ENCODE peak calls at places on chromosomes 4 and X, in ten cellular contexts. Z, J, T, V, H, R, K, D, S and P are unnamed samples. For H3K4me1, the result is how much of the 10 kb centered on the place peaks cover.

GRCh38 chr4:157225096-157225495 is 4.6 kb downstream of the GRIA2 start:
- DNase-seq in K (no peak), J (no peak), R (no peak), V (no peak), H (no peak), Z (no peak), T (no peak), D (no peak), S (no peak), P (no peak)

GRCh38 chr4:153347117-153347516 is 2.6 kb downstream of the MND1 start:
- DNase-seq in S (no peak), V (no peak), K (no peak), Z (no peak), T (no peak), J (no peak), H (no peak), D (no peak), R (no peak), P (no peak)

GRCh38 chrX:8235026-8235425 is 64.0 kb upstream of the VCX2 start:
- DNase-seq in J (no peak), H (no peak), K (no peak), V (no peak), S (no peak), D (no peak), T (no peak), Z (no peak), R (no peak), P (no peak)

GRCh38 chr4:2350982-2351381 is 67.5 kb downstream of the ZFYVE28 start:
- DNase-seq in D (no peak), T (peak), H (no peak), Z (no peak), J (no peak), K (no peak), R (no peak), S (peak), V (peak), P (peak)

GRCh38 chrX:118058924-118059323 is 57.7 kb downstream of the KLHL13 start:
- DNase-seq in K (no peak), Z (no peak), S (no peak), V (no peak), D (no peak), J (no peak), H (no peak), T (no peak), R (no peak), P (no peak)

GRCh38 chr4:21780158-21780557 is 168.4 kb downstream of the KCNIP4 start:
- DNase-seq in Z (no peak), H (no peak), S (no peak), J (no peak), T (no peak), R (no peak), D (no peak), K (no peak), V (no peak), P (no peak)

GRCh38 chrX:2500091-2500680 is 590 bp downstream of the DHRSX start:
- DNase-seq in K (peak), T (peak), S (no peak), D (peak), V (peak), J (no peak), Z (peak), R (no peak), H (peak), P (no peak)

GRCh38 chr4:14834382-14834781 is 167.9 kb upstream of the CPEB2 start:
- DNase-seq in T (no peak), K (no peak), V (no peak), S (no peak), D (no peak), Z (no peak), R (no peak), J (no peak), H (no peak), P (no peak)

GRCh38 chr4:1243451-1244080 is 5.4 kb downstream of the CTBP1 start:
- DNase-seq in D (peak), Z (peak), T (peak), K (no peak), V (peak), J (no peak), S (peak), H (no peak), R (no peak), P (peak)

GRCh38 chr4:159227984-159228383 is 125.1 kb downstream of the RAPGEF2 start:
- DNase-seq in H (peak), V (no peak), D (no peak), S (peak), K (peak), Z (peak), J (no peak), R (no peak), T (peak), P (peak)

GRCh38 chr4:531721-532565 is 32.9 kb downstream of the PIGG start:
- DNase-seq in R (no peak), V (no peak), T (no peak), S (no peak), Z (no peak), H (no peak), K (no peak), J (no peak), D (no peak), P (no peak)

GRCh38 chrX:99857455-99857854 is 552.6 kb downstream of the PCDH19 start:
- DNase-seq in K (no peak), R (no peak), Z (peak), S (no peak), D (no peak), V (no peak), J (no peak), T (no peak), H (no peak), P (no peak)

GRCh38 chr4:59258002-59258401 is 1942.1 kb upstream of the ADGRL3 start:
- DNase-seq in D (no peak), K (no peak), R (no peak), T (no peak), J (no peak), H (no peak), V (no peak), S (no peak), Z (no peak), P (no peak)

GRCh38 chr4:145716200-145716599 is 36.3 kb downstream of the C4orf51 start:
- DNase-seq in J (no peak), D (no peak), S (no peak), Z (no peak), R (no peak), T (no peak), K (no peak), V (no peak), H (no peak), P (no peak)

GRCh38 chr4:25129926-25130325 is 30.3 kb downstream of the SEPSECS start:
- DNase-seq in Z (no peak), R (no peak), K (no peak), S (no peak), H (no peak), J (no peak), V (no peak), D (no peak), T (no peak), P (no peak)

GRCh38 chr4:67580577-67580976 is 22.1 kb downstream of the STAP1 start:
- DNase-seq in S (no peak), Z (no peak), D (no peak), R (no peak), J (no peak), K (no peak), V (no peak), H (no peak), T (no peak), P (no peak)

GRCh38 chrX:310621-311155 is 7.9 kb downstream of the GTPBP6 start:
- DNase-seq in T (no peak), Z (peak), J (no peak), K (no peak), H (no peak), R (no peak), D (no peak), V (no peak), S (peak), P (peak)

GRCh38 chr4:82402196-82402775 is 28.0 kb downstream of the HNRNPDL start:
- DNase-seq in T (no peak), D (no peak), K (no peak), H (no peak), Z (no peak), R (peak), J (no peak), V (no peak), S (no peak), P (no peak)

GRCh38 chr4:521636-522330 is 22.8 kb downstream of the PIGG start:
- DNase-seq in S (no peak), D (no peak), J (no peak), K (no peak), T (no peak), H (no peak), R (no peak), V (no peak), Z (no peak), P (no peak)

GRCh38 chr4:177190995-177191568 is 118.6 kb upstream of the NEIL3 start:
- DNase-seq in Z (no peak), T (no peak), S (no peak), V (no peak), D (no peak), H (no peak), K (no peak), R (no peak), J (no peak), P (no peak)

GRCh38 chrX:153845195-153845594 is 14.9 kb upstream of the PDZD4 start:
- DNase-seq in D (no peak), T (no peak), K (no peak), Z (no peak), J (no peak), V (no peak), H (no peak), S (no peak), R (no peak), P (no peak)

GRCh38 chr4:156751486-156751885 is 220.1 kb downstream of the PDGFC start:
- DNase-seq in Z (no peak), R (no peak), V (no peak), S (no peak), K (no peak), J (no peak), D (no peak), T (no peak), H (no peak), P (no peak)

GRCh38 chrX:135087867-135088266 is 32.5 kb downstream of the ETDB start:
- DNase-seq in Z (no peak), D (no peak), T (no peak), J (no peak), S (no peak), H (no peak), R (no peak), V (no peak), K (no peak), P (no peak)

GRCh38 chrX:120452131-120452530 is 17.0 kb downstream of the LAMP2 start:
- DNase-seq in S (no peak), H (no peak), Z (peak), R (no peak), J (no peak), K (peak), T (no peak), V (peak), D (no peak), P (no peak)

GRCh38 chrX:150806827-150807226 is 91.6 kb downstream of the CD99L2 start:
- DNase-seq in V (no peak), T (no peak), D (no peak), S (no peak), J (no peak), K (peak), R (no peak), Z (no peak), H (no peak), P (no peak)

GRCh38 chrX:101659601-101660063 is at the start of gene ARMCX2:
- DNase-seq in V (peak), K (no peak), Z (peak), R (no peak), H (peak), T (peak), S (peak), J (no peak), D (peak), P (no peak)

GRCh38 chr4:96652158-96652557 is 812.3 kb downstream of the PDHA2 start:
- DNase-seq in K (no peak), Z (no peak), H (no peak), S (no peak), T (no peak), R (no peak), J (no peak), V (no peak), D (no peak), P (no peak)

GRCh38 chrX:139429913-139430312 is 100.6 kb upstream of the F9 start:
- DNase-seq in D (no peak), Z (no peak), T (no peak), S (no peak), K (no peak), H (no peak), R (no peak), V (no peak), J (no peak), P (no peak)

GRCh38 chr4:2938906-2939305 is 24.3 kb downstream of the NOP14 start:
- DNase-seq in J (no peak), V (no peak), D (no peak), T (peak), R (no peak), S (peak), K (no peak), H (no peak), Z (no peak), P (peak)

GRCh38 chrX:140764401-140764919 is 54.9 kb downstream of the LINC00632 start:
- DNase-seq in V (peak), Z (peak), T (no peak), D (peak), J (no peak), H (no peak), K (no peak), R (no peak), S (peak), P (peak)

GRCh38 chrX:12974217-12974796 is 603 bp upstream of the TMSB4X start:
- DNase-seq in R (no peak), Z (peak), D (peak), V (peak), H (peak), S (peak), J (no peak), K (no peak), T (peak), P (peak)

GRCh38 chrX:104318330-104319009 is 63.7 kb upstream of the ESX1 start:
- DNase-seq in J (no peak), T (peak), V (no peak), S (no peak), K (peak), H (peak), D (no peak), R (no peak), Z (no peak), P (no peak)

GRCh38 chr4:136526517-136526916 is 1005.8 kb downstream of the PCDH18 start:
- DNase-seq in D (no peak), H (no peak), K (no peak), J (no peak), T (no peak), Z (no peak), V (no peak), S (no peak), R (no peak), P (no peak)

GRCh38 chr4:102501176-102501634 is at the start of gene NFKB1:
- DNase-seq in H (peak), R (no peak), Z (no peak), T (peak), K (peak), J (peak), S (peak), D (peak), V (peak), P (peak)
- TF ChIP-seq POLR2AphosphoS5 in H (no peak), R (no peak), Z (peak), T (peak), K (no peak), J (peak), S (peak), D (peak), V (no peak), P (peak)

DNA sequence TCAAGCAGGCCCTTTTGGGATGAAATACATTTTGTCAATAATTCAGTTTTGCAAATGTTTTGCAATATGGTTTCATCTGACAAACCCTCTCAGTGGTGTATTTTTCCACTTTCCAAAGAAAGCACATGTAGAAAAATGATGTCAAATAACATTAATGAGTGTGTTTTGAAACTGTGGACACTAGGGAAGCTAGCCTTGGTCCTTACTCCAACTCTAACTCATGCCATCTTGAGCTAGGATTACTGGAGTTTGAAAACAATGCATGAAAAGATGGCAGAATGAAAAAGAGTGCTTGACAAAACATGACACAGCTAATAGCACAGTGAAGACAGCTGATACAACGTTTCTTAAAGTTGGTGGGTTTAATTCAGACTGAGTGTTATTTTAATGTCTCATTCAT is 41.4 kb downstream of the HAND2 start:
- DNase-seq in R (no peak), V (no peak), Z (no peak), H (no peak), T (no peak), D (no peak), J (no peak), K (no peak), S (no peak), P (no peak)
- TF ChIP-seq EP300 in R (no peak), V (no peak), Z (no peak), H (no peak), T (no peak), D (no peak), J (no peak), K (no peak), S (no peak), P (no peak)

GRCh38 chrX:47178337-47178736 is 15.3 kb upstream of the UBA1 start:
- DNase-seq in J (no peak), R (no peak), T (no peak), H (no peak), K (no peak), D (no peak), Z (no peak), V (no peak), S (peak), P (no peak)

GRCh38 chrX:47181301-47181700 is 12.3 kb upstream of the UBA1 start:
- DNase-seq in Z (no peak), R (no peak), H (no peak), V (no peak), J (no peak), D (no peak), T (no peak), S (no peak), K (no peak), P (peak)

GRCh38 chrX:47180346-47180745 is 13.3 kb upstream of the UBA1 start:
- DNase-seq in H (no peak), Z (no peak), V (no peak), J (no peak), T (no peak), S (no peak), D (no peak), K (no peak), R (no peak), P (no peak)

GRCh38 chrX:47179221-47179927 is 14.3 kb upstream of the UBA1 start:
- DNase-seq in S (peak), H (no peak), D (no peak), J (no peak), K (no peak), T (no peak), V (no peak), Z (no peak), R (no peak), P (no peak)

GRCh38 chrX:47179928-47180255 is 13.7 kb upstream of the UBA1 start:
- DNase-seq in V (no peak), J (no peak), Z (no peak), K (no peak), S (no peak), H (no peak), D (no peak), T (no peak), R (no peak), P (no peak)
- H3K4me1 ChIP-seq in V (under half), J (under half), Z (under half), K (under half), S (under half), H (under half), D (under half), T (under half), R (under half), P (under half)

GRCh38 chr4:8097721-8098345 is 60.8 kb downstream of the ABLIM2 start:
- DNase-seq in K (no peak), H (no peak), R (no peak), T (no peak), V (no peak), S (no peak), D (no peak), Z (no peak), J (no peak), P (no peak)
- TF ChIP-seq POLR2AphosphoS5 in K (no peak), H (no peak), R (no peak), T (no peak), V (no peak), S (no peak), D (no peak), Z (no peak), J (no peak), P (no peak)

GRCh38 chr4:182749768-182750167 is 167.4 kb downstream of the DCTD start:
- DNase-seq in S (no peak), V (no peak), R (no peak), H (no peak), K (no peak), D (no peak), Z (no peak), T (no peak), J (no peak), P (no peak)

GRCh38 chr4:182756161-182756690 is 161.0 kb downstream of the DCTD start:
- DNase-seq in H (no peak), T (no peak), K (no peak), D (no peak), R (no peak), V (no peak), Z (no peak), J (no peak), S (no peak), P (no peak)

GRCh38 chr4:182748949-182749348 is 168.2 kb downstream of the DCTD start:
- DNase-seq in V (no peak), S (no peak), D (no peak), T (no peak), Z (no peak), J (no peak), R (no peak), K (no peak), H (no peak), P (no peak)

GRCh38 chr4:182754895-182755294 is 162.3 kb downstream of the DCTD start:
- DNase-seq in V (no peak), H (no peak), D (no peak), J (no peak), R (no peak), S (no peak), T (no peak), Z (no peak), K (no peak), P (no peak)

GRCh38 chr4:182752158-182752910 is 164.9 kb downstream of the DCTD start:
- DNase-seq in V (no peak), R (no peak), K (no peak), Z (no peak), T (no peak), H (no peak), J (no peak), S (no peak), D (no peak), P (no peak)
- TF ChIP-seq EP300 in V (no peak), R (no peak), K (no peak), Z (peak), T (no peak), H (no peak), J (no peak), S (no peak), D (no peak), P (no peak)

GRCh38 chr4:143352720-143353119 is 16.0 kb downstream of the GAB1 start:
- DNase-seq in K (no peak), R (no peak), H (no peak), D (no peak), Z (no peak), S (no peak), T (no peak), J (no peak), V (no peak), P (no peak)
- H3K4me1 ChIP-seq in K (under half), R (half or more), H (under half), D (half or more), Z (under half), S (under half), T (half or more), J (under half), V (under half), P (half or more)

GRCh38 chr4:94933799-94934198 is 176.0 kb downstream of the BMPR1B start:
- DNase-seq in J (no peak), K (no peak), H (no peak), V (no peak), S (no peak), T (no peak), D (no peak), R (no peak), Z (no peak), P (no peak)
- TF ChIP-seq POLR2AphosphoS5 in J (no peak), K (no peak), H (no peak), V (no peak), S (no peak), T (no peak), D (no peak), R (no peak), Z (no peak), P (no peak)

GRCh38 chr4:54783402-54784110 is 125.8 kb downstream of the KIT start:
- DNase-seq in D (no peak), Z (no peak), H (peak), R (no peak), S (no peak), T (no peak), V (no peak), J (no peak), K (peak), P (no peak)
- TF ChIP-seq EP300 in D (no peak), Z (no peak), H (no peak), R (no peak), S (no peak), T (no peak), V (no peak), J (no peak), K (no peak), P (no peak)

GRCh38 chr4:87054900-87055299 is 120.1 kb downstream of the AFF1 start:
- DNase-seq in D (no peak), K (no peak), T (no peak), H (no peak), Z (no peak), V (no peak), J (no peak), S (no peak), R (peak), P (no peak)
- H3K4me1 ChIP-seq in D (half or more), K (under half), T (half or more), H (half or more), Z (under half), V (under half), J (under half), S (under half), R (half or more), P (half or more)